ENCODE peak calls at places on chromosomes 11 and 22, in eight cellular contexts. P is stomach, Z is uterus, N is ovary, W is psoas muscle, H is mucosa of descending colon, Q is mammary epithelial cell, C is Peyer's patch. J is an unnamed sample.

GRCh38 chr11:10072841-10073240 is 221.2 kb downstream of the SBF2 start:
- DNase-seq in P (no peak), Z (no peak), C (no peak), H (no peak), W (no peak), N (no peak), Q (peak; percentile 14), J (no peak)

GRCh38 chr11:65851083-65851579 is 6.8 kb downstream of the CFL1 start:
- DNase-seq in N (no peak), W (no peak), H (no peak), C (no peak), P (no peak), Z (no peak), Q (no peak), J (no peak)

GRCh38 chr11:16341853-16342252 is 14.5 kb downstream of the SOX6 start:
- DNase-seq in H (no peak), Z (no peak), Q (no peak), P (no peak), N (no peak), C (no peak), W (no peak), J (no peak)

GRCh38 chr11:69157156-69157821 is 1.6 kb downstream of the SMIM38 start:
- DNase-seq in H (no peak), N (no peak), P (no peak), C (no peak), Z (peak; percentile 36), Q (peak; percentile 49), W (no peak), J (peak; percentile 74)

GRCh38 chr11:120304526-120304925 is 20.6 kb upstream of the TLCD5 start:
- DNase-seq in Q (peak; percentile 61), C (no peak), Z (no peak), P (no peak), W (no peak), H (no peak), N (no peak), J (no peak)

GRCh38 chr11:70496591-70497535 is 98.5 kb downstream of the CTTN start:
- DNase-seq in P (no peak), Z (no peak), C (no peak), W (peak; percentile 21), H (no peak), Q (no peak), N (no peak), J (peak; percentile 5)

GRCh38 chr11:83120328-83120727 is 36.6 kb upstream of the PCF11 start:
- DNase-seq in P (no peak), H (no peak), Z (no peak), N (no peak), C (no peak), W (no peak), Q (no peak), J (no peak)

GRCh38 chr11:65786008-65786785 is 666 bp upstream of the OVOL1 start:
- DNase-seq in W (peak; percentile 56), C (no peak), N (no peak), H (no peak), Q (no peak), Z (no peak), P (peak; percentile 59), J (no peak)

GRCh38 chr11:79437981-79438630 is 2.7 kb downstream of the TENM4 start:
- DNase-seq in W (peak; percentile 46), P (no peak), Z (no peak), Q (peak; percentile 81), C (no peak), H (no peak), N (peak; percentile 58), J (no peak)

DNA sequence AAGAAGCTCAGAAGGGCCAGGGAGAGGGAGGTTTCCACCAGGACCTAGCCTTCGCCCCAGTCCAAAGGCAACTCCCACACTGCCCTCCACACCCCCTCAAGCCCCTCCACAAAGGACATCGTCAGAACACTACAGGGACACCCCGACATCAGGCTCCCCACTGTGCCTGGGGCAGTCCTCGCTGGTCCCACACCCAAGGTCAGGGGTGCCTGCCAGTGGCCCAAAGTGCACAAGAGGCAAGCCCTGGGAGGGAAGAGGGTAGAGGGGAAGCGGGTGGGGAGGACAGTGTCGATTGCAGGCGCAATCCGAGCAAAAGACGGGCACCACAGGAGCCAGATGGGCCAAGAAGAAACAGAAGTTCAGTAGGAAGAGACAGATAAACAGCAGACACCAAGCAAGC is 35.6 kb upstream of the JAM3 start:
- DNase-seq in C (no peak), H (no peak), P (no peak), Z (no peak), Q (no peak), N (peak; percentile 46), W (no peak), J (no peak)
- H3K4me1 ChIP-seq in C (peaks cover 32% of the 10 kb centered on the region), H (peaks cover 14% of the 10 kb centered on the region), P (peaks cover 58% of the 10 kb centered on the region), Z (peaks cover 8% of the 10 kb centered on the region), Q (peaks cover 39% of the 10 kb centered on the region), N (peaks cover 9% of the 10 kb centered on the region), W (peaks cover 29% of the 10 kb centered on the region), J (peaks cover 59% of the 10 kb centered on the region)

GRCh38 chr11:56663386-56663785 is at the start of gene OR5AR1:
- DNase-seq in W (no peak), N (no peak), P (no peak), Z (no peak), C (no peak), Q (no peak), H (no peak), J (no peak)

GRCh38 chr11:56659755-56660154 is 3.7 kb upstream of the OR5AR1 start:
- DNase-seq in Z (no peak), H (no peak), P (no peak), Q (no peak), W (no peak), C (no peak), N (no peak), J (no peak)
- H3K4me1 ChIP-seq in Z (no peaks in the 10 kb centered on the region), H (no peaks in the 10 kb centered on the region), P (no peaks in the 10 kb centered on the region), Q (no peaks in the 10 kb centered on the region), W (no peaks in the 10 kb centered on the region), C (no peaks in the 10 kb centered on the region), N (no peaks in the 10 kb centered on the region), J (no peaks in the 10 kb centered on the region)

GRCh38 chr11:1869427-1870325 is 16.8 kb downstream of the LSP1 start:
- DNase-seq in W (peak; percentile 73), H (peak; percentile 35), P (no peak), N (no peak), Q (no peak), Z (peak; percentile 64), C (no peak), J (peak; percentile 30)

GRCh38 chr11:1871531-1871930 is 18.6 kb downstream of the LSP1 start:
- DNase-seq in Q (no peak), C (no peak), Z (no peak), H (no peak), N (no peak), P (no peak), W (no peak), J (peak; percentile 10)

GRCh38 chr11:1870721-1871466 is 18.0 kb downstream of the LSP1 start:
- DNase-seq in H (peak; percentile 59), P (no peak), Q (no peak), Z (no peak), W (peak; percentile 72), N (no peak), C (no peak), J (peak; percentile 49)

GRCh38 chr11:1868636-1869291 is 15.9 kb downstream of the LSP1 start:
- DNase-seq in W (peak; percentile 86), Q (no peak), Z (no peak), P (no peak), N (no peak), C (no peak), H (peak; percentile 34), J (peak; percentile 59)

GRCh38 chr11:1870326-1870696 is 17.4 kb downstream of the LSP1 start:
- DNase-seq in W (no peak), Z (no peak), P (no peak), Q (no peak), H (peak; percentile 24), N (no peak), C (no peak), J (peak; percentile 19)
- H3K4me1 ChIP-seq in W (no peaks in the 10 kb centered on the region), Z (peaks cover 11% of the 10 kb centered on the region), P (peaks cover 66% of the 10 kb centered on the region), Q (peaks cover 19% of the 10 kb centered on the region), H (peaks cover 4% of the 10 kb centered on the region), N (peaks cover 4% of the 10 kb centered on the region), C (peaks cover 14% of the 10 kb centered on the region), J (peaks cover 56% of the 10 kb centered on the region)

DNA sequence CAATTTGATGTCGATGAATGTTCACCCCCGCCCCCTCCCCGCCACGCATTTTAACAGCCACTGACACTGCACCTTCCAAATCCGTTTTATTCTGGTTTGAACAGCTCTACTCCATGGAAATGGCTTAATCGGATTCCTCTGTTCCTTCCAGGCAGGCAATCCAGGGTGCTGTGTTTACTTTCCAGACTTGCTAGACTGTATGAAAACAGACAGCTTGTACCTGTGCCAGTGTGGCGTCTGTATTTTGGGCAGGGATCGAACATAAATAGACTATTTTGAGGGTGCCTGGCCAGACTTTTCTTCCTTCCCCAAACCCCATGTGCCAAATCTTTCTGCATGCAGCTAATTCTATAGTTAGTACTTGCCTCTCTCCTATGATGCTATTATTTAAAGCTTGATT is 815.0 kb downstream of the BRD1 start:
- DNase-seq in P (no peak), H (no peak), C (no peak), Q (no peak), N (no peak), Z (no peak), W (no peak), J (no peak)
- H3K4me1 ChIP-seq in P (no peaks in the 10 kb centered on the region), H (no peaks in the 10 kb centered on the region), C (no peaks in the 10 kb centered on the region), Q (no peaks in the 10 kb centered on the region), N (peaks cover 3% of the 10 kb centered on the region), Z (no peaks in the 10 kb centered on the region), W (no peaks in the 10 kb centered on the region), J (peaks cover 16% of the 10 kb centered on the region)

DNA sequence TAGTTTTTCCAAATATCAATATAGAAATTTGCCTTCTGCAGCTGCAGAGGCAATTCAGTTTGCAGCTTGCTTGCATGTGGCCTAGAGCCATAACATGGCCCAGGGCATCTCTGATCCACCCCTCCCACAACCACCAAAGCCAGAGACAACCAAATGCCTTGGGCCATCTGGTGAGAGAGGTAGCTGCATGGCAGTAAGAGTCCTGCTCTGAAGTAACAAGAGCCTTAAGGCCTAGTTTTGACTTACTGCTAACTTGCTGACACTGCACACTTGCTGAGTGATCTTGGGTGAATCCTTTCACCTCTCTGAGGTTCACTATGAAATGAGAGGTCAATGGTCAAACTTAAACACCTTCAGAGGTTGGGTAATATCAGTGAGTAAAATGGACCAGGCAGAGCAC is 4.9 kb upstream of the SPECC1L start:
- DNase-seq in C (no peak), Z (no peak), P (no peak), H (no peak), Q (no peak), N (no peak), W (no peak), J (no peak)
- H3K4me1 ChIP-seq in C (peaks cover 3% of the 10 kb centered on the region), Z (no peaks in the 10 kb centered on the region), P (peaks cover 11% of the 10 kb centered on the region), H (peaks cover 2% of the 10 kb centered on the region), Q (no peaks in the 10 kb centered on the region), N (no peaks in the 10 kb centered on the region), W (no peaks in the 10 kb centered on the region), J (peaks cover 8% of the 10 kb centered on the region)